ENCODE peak calls at places on chromosomes 5 and 9, in four cellular contexts. P is foreskin fibroblast, X is GM03348, E is right atrium auricular region. Y is an unnamed sample.

GRCh38 chr9:106482733-106483132 is 380.2 kb upstream of the ZNF462 start:
- DNase-seq in X (no peak), E (no peak), P (peak; percentile 5), Y (no peak)

GRCh38 chr5:71905804-71906711 is 187.0 kb downstream of the CARTPT start:
- DNase-seq in P (no peak), E (no peak), X (no peak), Y (no peak)

GRCh38 chr9:8750639-8751041 is 951.1 kb upstream of the DMAC1 start:
- DNase-seq in X (no peak), E (no peak), P (peak; percentile 53), Y (no peak)

GRCh38 chr9:130034570-130034969 is 8.4 kb downstream of the FNBP1 start:
- DNase-seq in P (peak; percentile 85), E (no peak), X (peak; percentile 63), Y (no peak)

GRCh38 chr9:7841831-7842230 is 42.3 kb upstream of the DMAC1 start:
- DNase-seq in P (no peak), X (no peak), E (no peak), Y (no peak)

GRCh38 chr5:9059920-9060691 is 485.8 kb downstream of the SEMA5A start:
- DNase-seq in X (peak; percentile 89), P (peak; percentile 99), E (no peak), Y (peak; percentile 73)

GRCh38 chr5:114346171-114346570 is 15.7 kb upstream of the KCNN2 start:
- DNase-seq in X (no peak), P (no peak), E (no peak), Y (no peak)

GRCh38 chr5:177416334-177416733 is 7.0 kb upstream of the F12 start:
- DNase-seq in P (no peak), X (no peak), E (peak; percentile 88), Y (no peak)

GRCh38 chr5:142655339-142656267 is 30.3 kb downstream of the FGF1 start:
- DNase-seq in X (peak; percentile 93), P (peak; percentile 91), E (peak; percentile 93), Y (peak; percentile 81)

GRCh38 chr9:30970186-30970585 is 1414.3 kb upstream of the ACO1 start:
- DNase-seq in P (no peak), X (no peak), E (no peak), Y (no peak)

GRCh38 chr5:180784497-180785097 is 18.0 kb downstream of the MGAT1 start:
- DNase-seq in X (peak; percentile 89), E (peak; percentile 83), P (peak; percentile 94), Y (peak; percentile 85)

GRCh38 chr9:96048116-96048953 is 172.8 kb downstream of the ERCC6L2 start:
- DNase-seq in P (no peak), E (no peak), X (no peak), Y (no peak)

GRCh38 chr9:3479516-3480352 is 46.1 kb downstream of the RFX3 start:
- DNase-seq in E (no peak), X (no peak), P (no peak), Y (no peak)

GRCh38 chr5:3100921-3101551 is 349.6 kb upstream of the IRX2 start:
- DNase-seq in E (no peak), P (no peak), X (no peak), Y (no peak)

GRCh38 chr5:107026098-107026497 is 644.6 kb downstream of the EFNA5 start:
- DNase-seq in P (no peak), X (no peak), E (no peak), Y (no peak)

GRCh38 chr9:112443200-112443599 is 43.4 kb upstream of the KIAA1958 start:
- DNase-seq in P (peak; percentile 45), X (peak; percentile 27), E (no peak), Y (no peak)

GRCh38 chr9:134036130-134036529 is 10.8 kb downstream of the BRD3OS start:
- DNase-seq in X (no peak), P (no peak), E (no peak), Y (no peak)

GRCh38 chr9:121637441-121638222 is 13.8 kb upstream of the DAB2IP start:
- DNase-seq in E (no peak), X (peak; percentile 77), P (peak; percentile 76), Y (no peak)

GRCh38 chr5:144328980-144329379 is 158.3 kb downstream of the KCTD16 start:
- DNase-seq in E (no peak), P (no peak), X (no peak), Y (no peak)

GRCh38 chr9:115050002-115050490 is 67.9 kb downstream of the TNC start:
- DNase-seq in X (no peak), E (no peak), P (no peak), Y (no peak)

GRCh38 chr5:181098642-181099452 is 32.1 kb downstream of the OR2V1 start:
- DNase-seq in P (peak; percentile 33), E (no peak), X (no peak), Y (no peak)

Y was measured in ureter.